ENCODE peak calls at places on chromosomes 1 and 21, in eight cellular contexts. C, U, M, Q, J, D, Y and S are unnamed samples.

GRCh38 chr1:41726899-41727748 is 191.6 kb downstream of the HIVEP3 start:
- DNase-seq in C (peak; percentile 59), U (no peak), Q (peak; percentile 27), Y (no peak), M (no peak), D (no peak), J (peak; percentile 79), S (no peak)

GRCh38 chr1:184753608-184754478 is 815 bp downstream of the EDEM3 start:
- DNase-seq in C (peak; percentile 35), J (peak; percentile 34), D (no peak), M (no peak), U (peak; percentile 20), Y (no peak), Q (peak; percentile 47), S (peak; percentile 42)

GRCh38 chr1:245276426-245276825 is 121.6 kb downstream of the KIF26B start:
- DNase-seq in M (no peak), Q (no peak), C (no peak), J (no peak), D (no peak), Y (no peak), U (no peak), S (no peak)

GRCh38 chr21:29538115-29538514 is 239.4 kb downstream of the BACH1 start:
- DNase-seq in D (no peak), Q (no peak), C (no peak), Y (no peak), U (no peak), J (no peak), M (peak; percentile 16), S (no peak)

GRCh38 chr1:203325004-203325417 is 19.7 kb downstream of the BTG2 start:
- DNase-seq in U (peak; percentile 53), D (no peak), Q (no peak), Y (no peak), C (no peak), J (no peak), M (no peak), S (peak; percentile 52)

GRCh38 chr1:51541313-51542050 is 22.4 kb upstream of the EPS15 start:
- DNase-seq in C (no peak), M (peak; percentile 64), D (no peak), U (no peak), Y (no peak), J (no peak), Q (no peak), S (no peak)

GRCh38 chr1:59026472-59026948 is 242.7 kb upstream of the JUN start:
- DNase-seq in D (no peak), J (no peak), M (peak; percentile 26), Y (no peak), U (no peak), Q (no peak), C (no peak), S (no peak)

GRCh38 chr21:46553993-46554392 is 50.9 kb downstream of the S100B start:
- DNase-seq in M (no peak), Y (no peak), U (no peak), J (no peak), Q (no peak), D (no peak), C (no peak), S (no peak)

GRCh38 chr1:45012639-45013278 is 705 bp downstream of the UROD start:
- DNase-seq in Q (peak; percentile 42), D (no peak), M (peak; percentile 65), Y (peak; percentile 79), J (peak; percentile 80), C (peak; percentile 65), U (no peak), S (no peak)

GRCh38 chr1:224540535-224540934 is 75.6 kb upstream of the CNIH3 start:
- DNase-seq in D (no peak), U (no peak), Y (no peak), C (no peak), J (no peak), Q (no peak), M (no peak), S (no peak)

GRCh38 chr1:208209286-208209685 is 34.9 kb downstream of the PLXNA2 start:
- DNase-seq in U (no peak), J (no peak), D (no peak), Q (no peak), C (no peak), Y (no peak), M (no peak), S (no peak)

GRCh38 chr1:6330410-6330827 is 63.1 kb downstream of the ACOT7 start:
- DNase-seq in Y (no peak), U (no peak), J (no peak), D (no peak), M (no peak), C (peak; percentile 51), Q (no peak), S (no peak)

GRCh38 chr1:3389093-3389833 is 65.2 kb upstream of the ARHGEF16 start:
- DNase-seq in M (no peak), J (no peak), D (no peak), U (no peak), Y (no peak), C (no peak), Q (no peak), S (no peak)

GRCh38 chr1:101506541-101507164 is 269.8 kb downstream of the S1PR1 start:
- DNase-seq in U (peak; percentile 22), Q (peak; percentile 24), J (no peak), M (peak; percentile 23), C (no peak), Y (no peak), D (peak; percentile 3), S (no peak)

GRCh38 chr1:94240822-94241221 is 3.4 kb upstream of the ARHGAP29 start:
- DNase-seq in M (peak; percentile 35), U (no peak), Y (no peak), C (no peak), D (no peak), J (no peak), Q (no peak), S (no peak)

GRCh38 chr1:49059087-49059486 is 282.4 kb upstream of the BEND5 start:
- DNase-seq in Y (no peak), C (no peak), D (no peak), U (no peak), J (no peak), Q (no peak), M (no peak), S (no peak)

GRCh38 chr1:81660286-81660685 is 140.4 kb upstream of the ADGRL2 start:
- DNase-seq in Q (no peak), U (no peak), J (no peak), M (no peak), Y (no peak), D (no peak), C (no peak), S (no peak)

GRCh38 chr1:37055631-37056030 is 21.3 kb upstream of the GRIK3 start:
- DNase-seq in D (no peak), Y (no peak), Q (no peak), M (no peak), C (no peak), J (no peak), U (no peak), S (no peak)

GRCh38 chr1:245765241-245766000 is 610.6 kb downstream of the KIF26B start:
- DNase-seq in U (no peak), M (peak; percentile 54), D (no peak), Y (no peak), J (no peak), Q (no peak), C (peak; percentile 29), S (no peak)

GRCh38 chr1:99677416-99677815 is 31.5 kb downstream of the PALMD start:
- DNase-seq in Q (no peak), C (no peak), D (no peak), U (no peak), M (no peak), Y (no peak), J (peak; percentile 30), S (no peak)

GRCh38 chr1:118110580-118110979 is 74.4 kb downstream of the SPAG17 start:
- DNase-seq in Q (no peak), C (no peak), M (no peak), J (no peak), Y (no peak), U (no peak), D (no peak), S (no peak)

GRCh38 chr21:42570841-42571387 is 57.3 kb downstream of the SLC37A1 start:
- DNase-seq in Y (no peak), C (peak; percentile 30), Q (peak; percentile 16), J (no peak), M (peak; percentile 3), U (no peak), D (no peak), S (no peak)

GRCh38 chr1:88371396-88371795 is 312.7 kb upstream of the PKN2 start:
- DNase-seq in Y (no peak), C (no peak), M (peak; percentile 13), D (no peak), U (no peak), J (no peak), Q (no peak), S (no peak)

GRCh38 chr1:206448471-206448870 is 21.8 kb upstream of the IKBKE start:
- DNase-seq in Q (no peak), U (no peak), D (no peak), M (no peak), Y (no peak), J (no peak), C (no peak), S (no peak)

GRCh38 chr1:223482766-223483165 is 89.6 kb downstream of the CCDC185 start:
- DNase-seq in M (no peak), J (no peak), U (no peak), D (no peak), Y (no peak), Q (no peak), C (no peak), S (no peak)

GRCh38 chr1:46223472-46223943 is 20.4 kb downstream of the LURAP1 start:
- DNase-seq in U (peak; percentile 31), J (peak; percentile 60), D (peak; percentile 38), Q (peak; percentile 66), M (peak; percentile 95), C (peak; percentile 85), Y (peak; percentile 49), S (peak; percentile 49)

GRCh38 chr1:58005212-58005611 is 541.3 kb downstream of the OMA1 start:
- DNase-seq in M (no peak), J (no peak), U (no peak), D (no peak), C (no peak), Q (no peak), Y (no peak), S (no peak)

GRCh38 chr1:182968846-182969734 is 16.1 kb upstream of the SHCBP1L start:
- DNase-seq in Y (no peak), D (no peak), J (no peak), M (no peak), U (no peak), Q (no peak), C (no peak), S (no peak)

GRCh38 chr1:39047374-39048229 is 21.5 kb downstream of the NDUFS5 start:
- DNase-seq in M (peak; percentile 83), U (no peak), D (no peak), C (no peak), Y (peak; percentile 24), J (no peak), Q (no peak), S (no peak)

GRCh38 chr1:59549903-59550302 is 253.0 kb downstream of the FGGY start:
- DNase-seq in Y (peak; percentile 17), Q (no peak), U (no peak), J (no peak), C (no peak), D (no peak), M (no peak), S (no peak)

GRCh38 chr1:227311389-227312001 is 6.8 kb downstream of the CDC42BPA start:
- DNase-seq in C (no peak), J (no peak), M (no peak), Y (no peak), D (no peak), U (no peak), Q (no peak), S (no peak)

GRCh38 chr1:159889821-159890252 is 10.1 kb downstream of the CFAP45 start:
- DNase-seq in Y (no peak), U (no peak), Q (no peak), M (peak; percentile 99), J (peak; percentile 72), D (no peak), C (no peak), S (no peak)